ENCODE peak calls at places on chromosomes 4 and X, in four cellular contexts. One of them, this sample, is unnamed.

GRCh38 chrX:48896611-48897011 is 957 bp downstream of the TIMM17B start:
- DNase-seq in HepG2: no peak
- DNase-seq in HEK293T: no peak
- DNase-seq in GM12878: no peak
- DNase-seq in this sample: peak

GRCh38 chr4:145878501-145879435 is 59.9 kb downstream of the ZNF827 start:
- DNase-seq in HepG2: no peak
- DNase-seq in HEK293T: peak
- DNase-seq in GM12878: no peak
- DNase-seq in this sample: no peak

GRCh38 chr4:25993564-25994185 is 79.7 kb downstream of the SMIM20 start:
- DNase-seq in HepG2: peak
- DNase-seq in HEK293T: peak
- DNase-seq in GM12878: no peak
- DNase-seq in this sample: peak

GRCh38 chrX:15242899-15243555 is 26.9 kb downstream of the ASB9 start:
- DNase-seq in HepG2: peak
- DNase-seq in HEK293T: peak
- DNase-seq in GM12878: peak
- DNase-seq in this sample: peak

GRCh38 chr4:40121515-40121914 is 64.9 kb downstream of the N4BP2 start:
- DNase-seq in HepG2: no peak
- DNase-seq in HEK293T: no peak
- DNase-seq in GM12878: peak
- DNase-seq in this sample: peak

GRCh38 chr4:8274066-8274652 is 4.6 kb downstream of the HTRA3 start:
- DNase-seq in HepG2: no peak
- DNase-seq in HEK293T: no peak
- DNase-seq in GM12878: no peak
- DNase-seq in this sample: no peak

GRCh38 chr4:105715692-105716278 is 7.2 kb downstream of the GSTCD start:
- DNase-seq in HepG2: peak
- DNase-seq in HEK293T: peak
- DNase-seq in GM12878: no peak
- DNase-seq in this sample: no peak

GRCh38 chr4:8701101-8702019 is 108.8 kb downstream of the CPZ start:
- DNase-seq in HepG2: no peak
- DNase-seq in HEK293T: no peak
- DNase-seq in GM12878: no peak
- DNase-seq in this sample: no peak

GRCh38 chrX:18828832-18829404 is 121.5 kb downstream of the PPEF1 start:
- DNase-seq in HepG2: peak
- DNase-seq in HEK293T: no peak
- DNase-seq in GM12878: no peak
- DNase-seq in this sample: no peak

GRCh38 chr4:37522996-37523395 is 163.2 kb downstream of the RELL1 start:
- DNase-seq in HepG2: no peak
- DNase-seq in HEK293T: no peak
- DNase-seq in GM12878: no peak
- DNase-seq in this sample: no peak

GRCh38 chr4:61994036-61994435 is 793.9 kb downstream of the ADGRL3 start:
- DNase-seq in HepG2: no peak
- DNase-seq in HEK293T: no peak
- DNase-seq in GM12878: no peak
- DNase-seq in this sample: no peak

GRCh38 chrX:69102805-69103204 is 62.4 kb downstream of the PJA1 start:
- DNase-seq in HepG2: no peak
- DNase-seq in HEK293T: no peak
- DNase-seq in GM12878: no peak
- DNase-seq in this sample: peak

GRCh38 chr4:41935652-41936021 is 408 bp downstream of the TMEM33 start:
- DNase-seq in HepG2: peak
- DNase-seq in HEK293T: peak
- DNase-seq in GM12878: no peak
- DNase-seq in this sample: peak

GRCh38 chrX:80876877-80877276 is 67.2 kb upstream of the BRWD3 start:
- DNase-seq in HepG2: peak
- DNase-seq in HEK293T: no peak
- DNase-seq in GM12878: peak
- DNase-seq in this sample: peak

GRCh38 chrX:101749436-101749835 is 89.8 kb upstream of the ARMCX2 start:
- DNase-seq in HepG2: no peak
- DNase-seq in HEK293T: no peak
- DNase-seq in GM12878: no peak
- DNase-seq in this sample: no peak

DNA sequence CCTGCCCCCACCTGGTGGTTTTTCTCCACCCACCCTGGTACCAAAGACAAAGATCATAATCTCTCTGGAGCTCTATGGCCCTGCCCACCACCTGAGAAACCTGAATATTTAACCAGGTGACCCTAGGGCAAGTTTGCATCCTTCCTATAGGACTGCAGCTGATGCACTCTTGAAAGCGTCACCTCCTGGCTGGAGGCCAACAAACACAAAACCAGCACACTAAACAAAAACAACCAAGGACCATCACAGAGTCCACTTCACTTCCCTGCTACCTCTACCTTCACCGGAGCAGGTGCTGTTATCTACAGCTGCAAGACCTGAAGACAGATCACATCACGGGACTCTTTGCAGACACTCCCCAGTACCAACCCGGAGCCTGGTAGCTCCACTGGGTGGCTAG is 296.7 kb upstream of the FGF13 start:
- DNase-seq in HepG2: no peak
- DNase-seq in HEK293T: no peak
- DNase-seq in GM12878: no peak
- DNase-seq in this sample: peak
- TF ChIP-seq FOXK2 in HepG2: no peak
- TF ChIP-seq FOXK2 in HEK293T: no peak
- TF ChIP-seq FOXK2 in GM12878: no peak
- TF ChIP-seq FOXK2 in this sample: no peak

GRCh38 chr4:107991945-107992625 is 2.4 kb downstream of the HADH start:
- DNase-seq in HepG2: no peak
- DNase-seq in HEK293T: no peak
- DNase-seq in GM12878: no peak
- DNase-seq in this sample: no peak

GRCh38 chr4:107997794-107998193 is 8.1 kb downstream of the HADH start:
- DNase-seq in HepG2: no peak
- DNase-seq in HEK293T: no peak
- DNase-seq in GM12878: no peak
- DNase-seq in this sample: no peak

GRCh38 chr4:107994894-107995293 is 5.2 kb downstream of the HADH start:
- DNase-seq in HepG2: no peak
- DNase-seq in HEK293T: no peak
- DNase-seq in GM12878: no peak
- DNase-seq in this sample: no peak

GRCh38 chr4:107997001-107997788 is 7.5 kb downstream of the HADH start:
- DNase-seq in HepG2: no peak
- DNase-seq in HEK293T: no peak
- DNase-seq in GM12878: no peak
- DNase-seq in this sample: no peak

GRCh38 chr4:107993969-107994368 is 4.3 kb downstream of the HADH start:
- DNase-seq in HepG2: no peak
- DNase-seq in HEK293T: no peak
- DNase-seq in GM12878: peak
- DNase-seq in this sample: no peak
- TF ChIP-seq FOXK2 in HepG2: no peak
- TF ChIP-seq FOXK2 in HEK293T: no peak
- TF ChIP-seq FOXK2 in GM12878: no peak
- TF ChIP-seq FOXK2 in this sample: no peak

GRCh38 chr4:126564283-126564854 is 1068.4 kb upstream of the INTU start:
- DNase-seq in HepG2: no peak
- DNase-seq in HEK293T: peak
- DNase-seq in GM12878: no peak
- DNase-seq in this sample: no peak

GRCh38 chr4:126563389-126563788 is 1069.4 kb upstream of the INTU start:
- DNase-seq in HepG2: no peak
- DNase-seq in HEK293T: no peak
- DNase-seq in GM12878: no peak
- DNase-seq in this sample: no peak

GRCh38 chr4:126560794-126561193 is 1072.0 kb upstream of the INTU start:
- DNase-seq in HepG2: no peak
- DNase-seq in HEK293T: no peak
- DNase-seq in GM12878: no peak
- DNase-seq in this sample: no peak

GRCh38 chr4:126558596-126558995 is 1074.2 kb upstream of the INTU start:
- DNase-seq in HepG2: no peak
- DNase-seq in HEK293T: no peak
- DNase-seq in GM12878: no peak
- DNase-seq in this sample: no peak
- TF ChIP-seq FOXK2 in HepG2: no peak
- TF ChIP-seq FOXK2 in HEK293T: no peak
- TF ChIP-seq FOXK2 in GM12878: no peak
- TF ChIP-seq FOXK2 in this sample: no peak

GRCh38 chr4:11485926-11486325 is 57.2 kb upstream of the HS3ST1 start:
- DNase-seq in HepG2: no peak
- DNase-seq in HEK293T: no peak
- DNase-seq in GM12878: no peak
- DNase-seq in this sample: no peak

GRCh38 chr4:11475871-11476270 is 47.2 kb upstream of the HS3ST1 start:
- DNase-seq in HepG2: no peak
- DNase-seq in HEK293T: no peak
- DNase-seq in GM12878: no peak
- DNase-seq in this sample: no peak

GRCh38 chr4:11483076-11483475 is 54.4 kb upstream of the HS3ST1 start:
- DNase-seq in HepG2: no peak
- DNase-seq in HEK293T: no peak
- DNase-seq in GM12878: no peak
- DNase-seq in this sample: no peak

GRCh38 chr4:11480683-11481082 is 52.0 kb upstream of the HS3ST1 start:
- DNase-seq in HepG2: no peak
- DNase-seq in HEK293T: no peak
- DNase-seq in GM12878: no peak
- DNase-seq in this sample: no peak
- TF ChIP-seq FOXK2 in HepG2: no peak
- TF ChIP-seq FOXK2 in HEK293T: no peak
- TF ChIP-seq FOXK2 in GM12878: no peak
- TF ChIP-seq FOXK2 in this sample: no peak

GRCh38 chrX:30489323-30489722 is 88.2 kb downstream of the TASL start:
- DNase-seq in HepG2: peak
- DNase-seq in HEK293T: no peak
- DNase-seq in GM12878: no peak
- DNase-seq in this sample: peak
- TF ChIP-seq FOXK2 in HepG2: no peak
- TF ChIP-seq FOXK2 in HEK293T: no peak
- TF ChIP-seq FOXK2 in GM12878: no peak
- TF ChIP-seq FOXK2 in this sample: no peak

DNA sequence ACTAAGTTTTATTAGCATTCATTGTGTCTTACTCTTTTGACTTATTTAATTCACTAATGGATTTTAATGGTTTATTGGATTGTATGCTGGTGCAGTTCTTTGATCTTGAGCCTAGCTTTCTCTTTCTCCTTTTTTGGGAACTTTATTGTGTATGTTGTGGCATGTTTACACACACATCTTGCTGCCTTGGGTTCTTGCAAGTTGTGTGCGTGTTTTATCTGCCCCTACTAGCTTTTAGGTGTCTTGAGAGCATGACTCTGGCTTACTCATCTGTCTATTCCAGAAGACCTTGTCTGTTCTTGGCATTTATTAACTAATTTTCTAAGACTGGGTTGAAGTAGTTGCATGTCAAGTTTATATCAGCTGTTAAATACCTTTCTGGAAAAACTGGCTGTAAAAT is 2.7 kb downstream of the TMEM165 start:
- DNase-seq in HepG2: no peak
- DNase-seq in HEK293T: no peak
- DNase-seq in GM12878: no peak
- DNase-seq in this sample: no peak
- TF ChIP-seq FOXK2 in HepG2: no peak
- TF ChIP-seq FOXK2 in HEK293T: no peak
- TF ChIP-seq FOXK2 in GM12878: no peak
- TF ChIP-seq FOXK2 in this sample: peak

GRCh38 chrX:47814853-47815252 is 21.8 kb upstream of the ZNF81 start:
- DNase-seq in HepG2: no peak
- DNase-seq in HEK293T: no peak
- DNase-seq in GM12878: no peak
- DNase-seq in this sample: no peak
- TF ChIP-seq FOXK2 in HepG2: no peak
- TF ChIP-seq FOXK2 in HEK293T: no peak
- TF ChIP-seq FOXK2 in GM12878: no peak
- TF ChIP-seq FOXK2 in this sample: no peak

DNA sequence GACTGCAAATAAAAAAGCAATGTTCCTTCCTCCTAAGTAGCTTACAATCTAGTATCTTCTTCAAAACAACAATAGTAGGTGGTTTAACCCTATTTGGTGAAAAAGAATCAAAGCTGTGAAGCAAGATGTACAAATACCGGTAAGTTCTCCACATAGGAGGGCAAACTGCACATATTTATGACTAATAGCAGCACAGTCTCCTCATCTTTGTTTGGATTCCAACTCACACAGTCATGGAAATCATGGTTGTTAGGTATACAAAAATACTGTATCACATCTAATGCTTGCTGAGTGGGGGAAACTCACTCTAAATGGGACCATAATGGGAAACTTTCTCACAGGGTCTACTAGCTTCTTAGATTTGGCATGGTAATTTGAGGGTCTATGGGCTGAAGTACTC is 597.2 kb downstream of the INPP4B start:
- DNase-seq in HepG2: no peak
- DNase-seq in HEK293T: no peak
- DNase-seq in GM12878: no peak
- DNase-seq in this sample: no peak
- TF ChIP-seq FOXK2 in HepG2: no peak
- TF ChIP-seq FOXK2 in HEK293T: no peak
- TF ChIP-seq FOXK2 in GM12878: no peak
- TF ChIP-seq FOXK2 in this sample: no peak

GRCh38 chr4:14856076-14856926 is 146.0 kb upstream of the CPEB2 start:
- DNase-seq in HepG2: peak
- DNase-seq in HEK293T: no peak
- DNase-seq in GM12878: peak
- DNase-seq in this sample: peak
- TF ChIP-seq FOXK2 in HepG2: no peak
- TF ChIP-seq FOXK2 in HEK293T: no peak
- TF ChIP-seq FOXK2 in GM12878: no peak
- TF ChIP-seq FOXK2 in this sample: peak

DNA sequence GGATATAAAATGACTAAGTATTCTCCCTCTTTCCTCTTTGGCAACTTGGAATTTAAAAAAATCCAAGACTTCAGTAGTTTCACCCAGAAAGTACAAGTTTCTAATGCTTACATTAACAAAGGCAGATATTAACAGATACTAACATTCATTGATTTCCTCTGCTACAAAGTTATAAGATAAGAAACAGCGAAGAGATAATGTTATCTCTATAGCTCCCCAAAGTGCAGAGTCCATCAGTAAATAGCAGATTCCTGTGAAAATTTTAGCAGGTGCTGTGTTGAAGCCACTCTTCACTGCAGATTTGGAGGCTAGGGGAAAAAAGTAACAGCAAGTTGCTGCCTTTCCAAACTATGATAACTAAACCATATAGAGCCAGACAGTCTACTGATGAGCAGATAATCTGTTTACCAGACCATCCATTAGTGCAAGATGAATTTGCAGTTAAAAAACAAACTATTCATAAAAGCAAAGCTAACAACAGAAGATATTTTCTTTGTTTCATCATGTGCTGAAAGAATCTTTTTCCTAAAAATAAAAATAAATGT is 3.3 kb upstream of the CAMK2D start:
- DNase-seq in HepG2: peak
- DNase-seq in HEK293T: no peak
- DNase-seq in GM12878: no peak
- DNase-seq in this sample: no peak
- TF ChIP-seq FOXK2 in HepG2: no peak
- TF ChIP-seq FOXK2 in HEK293T: no peak
- TF ChIP-seq FOXK2 in GM12878: no peak
- TF ChIP-seq FOXK2 in this sample: no peak